ENCODE peak calls at places on chromosome X, in six cellular contexts. O is lower lobe of right lung; W is right atrium auricular region; S is CD8-positive, alpha-beta memory T cell; Q is foreskin fibroblast; H is skeletal muscle cell. Y is an unnamed sample.

GRCh38 chrX:139304471-139304870 is 226.1 kb upstream of the F9 start:
- DNase-seq in H (no peak), O (no peak), W (no peak), Q (no peak), S (no peak), Y (no peak)

GRCh38 chrX:132662844-132663243 is 174.0 kb upstream of the MBNL3 start:
- DNase-seq in Q (no peak), W (no peak), O (no peak), H (no peak), S (no peak), Y (no peak)

GRCh38 chrX:78747471-78747870 is at the start of gene LPAR4:
- DNase-seq in S (no peak), Q (peak), W (no peak), H (no peak), O (no peak), Y (no peak)

GRCh38 chrX:136176399-136176825 is 29.1 kb downstream of the FHL1 start:
- DNase-seq in W (no peak), O (no peak), Q (peak), S (no peak), H (peak), Y (no peak)

GRCh38 chrX:108299101-108299591 is 139.1 kb downstream of the COL4A6 start:
- DNase-seq in O (no peak), Q (peak), W (no peak), S (no peak), H (peak), Y (no peak)

GRCh38 chrX:24178441-24178840 is 28.9 kb downstream of the ZFX start:
- DNase-seq in S (no peak), Q (no peak), W (no peak), H (no peak), O (no peak), Y (no peak)

GRCh38 chrX:77087529-77088169 is 359.5 kb upstream of the FGF16 start:
- DNase-seq in Q (peak), O (no peak), W (peak), H (peak), S (no peak), Y (no peak)

GRCh38 chrX:43655151-43655676 is 885 bp upstream of the MAOA start:
- DNase-seq in S (peak), Q (peak), O (peak), W (peak), H (no peak), Y (no peak)

GRCh38 chrX:10833299-10834169 is 213.1 kb upstream of the MID1 start:
- DNase-seq in O (peak), H (no peak), S (no peak), W (no peak), Q (peak), Y (peak)

GRCh38 chrX:116436358-116436816 is at the start of gene SLC6A14:
- DNase-seq in W (no peak), Q (no peak), O (peak), H (no peak), S (no peak), Y (peak)

GRCh38 chrX:69065451-69065850 is 99.8 kb downstream of the PJA1 start:
- DNase-seq in H (no peak), O (no peak), Q (no peak), W (peak), S (no peak), Y (no peak)

GRCh38 chrX:132876509-132876837 is 82.0 kb downstream of the HS6ST2 start:
- DNase-seq in W (no peak), Q (no peak), H (no peak), O (no peak), S (no peak), Y (no peak)

GRCh38 chrX:24396236-24396929 is 35.9 kb downstream of the SUPT20HL1 start:
- DNase-seq in O (no peak), H (peak), S (no peak), Q (peak), W (no peak), Y (no peak)

GRCh38 chrX:129754266-129755024 is 15.7 kb downstream of the XPNPEP2 start:
- DNase-seq in Q (no peak), H (no peak), S (no peak), W (no peak), O (no peak), Y (no peak)

GRCh38 chrX:47802589-47802988 is 34.1 kb upstream of the ZNF81 start:
- DNase-seq in W (no peak), O (no peak), H (no peak), Q (no peak), S (no peak), Y (no peak)

GRCh38 chrX:65581661-65582339 is 47.2 kb upstream of the LAS1L start:
- DNase-seq in Q (peak), W (peak), S (peak), O (no peak), H (no peak), Y (no peak)

GRCh38 chrX:154430504-154430903 is 2.0 kb downstream of the ATP6AP1 start:
- DNase-seq in S (no peak), W (no peak), O (no peak), H (no peak), Q (no peak), Y (no peak)

GRCh38 chrX:16931371-16931770 is 15.1 kb upstream of the REPS2 start:
- DNase-seq in W (no peak), Q (no peak), S (no peak), O (no peak), H (no peak), Y (no peak)

GRCh38 chrX:1679238-1679637 is 64.4 kb downstream of the ASMT start:
- DNase-seq in Q (no peak), O (no peak), S (no peak), H (no peak), W (no peak), Y (no peak)

GRCh38 chrX:33726281-33727160 is 405.6 kb downstream of the FAM47A start:
- DNase-seq in O (peak), Q (no peak), S (no peak), H (no peak), W (no peak), Y (peak)
- H3K4me3 ChIP-seq in O (peak), Q (no peak), S (no peak), H (peak), W (peak), Y (no peak)

GRCh38 chrX:39310925-39311324 is 509.7 kb downstream of the MID1IP1 start:
- DNase-seq in W (no peak), S (no peak), H (no peak), O (no peak), Q (no peak), Y (no peak)

GRCh38 chrX:39313149-39313548 is 511.9 kb downstream of the MID1IP1 start:
- DNase-seq in Q (no peak), S (no peak), H (no peak), W (no peak), O (no peak), Y (no peak)

GRCh38 chrX:39309018-39309620 is 507.9 kb downstream of the MID1IP1 start:
- DNase-seq in O (no peak), W (no peak), S (no peak), Q (peak), H (no peak), Y (no peak)

GRCh38 chrX:39309721-39310152 is 508.5 kb downstream of the MID1IP1 start:
- DNase-seq in Q (no peak), S (peak), W (no peak), O (no peak), H (no peak), Y (no peak)

GRCh38 chrX:39311646-39312045 is 510.4 kb downstream of the MID1IP1 start:
- DNase-seq in O (no peak), H (no peak), S (no peak), W (no peak), Q (no peak), Y (no peak)
- H3K4me3 ChIP-seq in O (no peak), H (no peak), S (no peak), W (no peak), Q (no peak), Y (no peak)

GRCh38 chrX:133984857-133985163 is 584 bp downstream of the GPC3 start:
- DNase-seq in H (no peak), W (no peak), O (no peak), S (no peak), Q (peak), Y (no peak)
- H3K4me3 ChIP-seq in H (no peak), W (peak), O (peak), S (no peak), Q (peak), Y (peak)

DNA sequence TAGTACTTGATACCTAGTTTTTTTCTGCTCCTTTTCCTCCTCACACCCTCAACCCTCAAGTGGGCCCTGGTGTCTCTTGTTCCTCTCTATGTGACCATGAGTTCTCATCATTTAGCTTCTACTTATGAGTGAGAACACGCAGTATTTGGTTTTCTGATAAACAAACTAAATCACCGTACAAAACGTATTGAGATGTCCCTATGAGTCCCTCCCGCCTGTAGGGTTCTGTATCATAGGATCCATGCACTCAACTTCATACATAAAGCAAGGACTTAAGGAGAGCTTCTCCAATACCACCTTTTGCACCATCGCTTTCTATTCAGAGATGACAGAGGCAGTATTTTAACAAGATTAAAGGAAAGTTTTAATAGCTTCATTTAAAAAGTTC is 550 bp upstream of the RAB9A start:
- DNase-seq in S (no peak), O (no peak), H (no peak), W (no peak), Q (no peak), Y (no peak)
- H3K4me3 ChIP-seq in S (peak), O (peak), H (peak), W (peak), Q (peak), Y (peak)

Y was measured in left lung.